ENCODE peak calls at places on chromosomes 16 and 17, in eight cellular contexts. One of them, this sample, is unnamed.

GRCh38 chr16:2841606-2842339 is 11.7 kb downstream of the ZG16B start:
- ATAC-seq in upper lobe of right lung: no peak
- ATAC-seq in activated CD4-positive, alpha-beta T cell treated with anti-CD3 and anti-CD28 coated beads for 36 hours: peak
- ATAC-seq in activated T-cell treated with anti-CD3 and anti-CD28 coated beads, Interleukin-2, amount 50 U/mL, for 72 hours: peak
- ATAC-seq in heart left ventricle: no peak
- ATAC-seq in CD4-positive, CD25-positive, alpha-beta regulatory T cell: no peak
- ATAC-seq in activated CD8-positive, alpha-beta T cell treated with anti-CD3 and anti-CD28 coated beads, Interleukin-2, amount 10 ng/mL, durations not matched to agents 7 days and 5 days: no peak
- ATAC-seq in right cardiac atrium: no peak
- ATAC-seq in this sample: no peak

GRCh38 chr16:82382521-82382920 is 212.5 kb upstream of the MPHOSPH6 start:
- ATAC-seq in CD4-positive, CD25-positive, alpha-beta regulatory T cell: no peak
- ATAC-seq in activated T-cell treated with anti-CD3 and anti-CD28 coated beads, Interleukin-2, amount 50 U/mL, for 72 hours: no peak
- ATAC-seq in activated CD8-positive, alpha-beta T cell treated with anti-CD3 and anti-CD28 coated beads, Interleukin-2, amount 10 ng/mL, durations not matched to agents 7 days and 5 days: no peak
- ATAC-seq in upper lobe of right lung: no peak
- ATAC-seq in right cardiac atrium: no peak
- ATAC-seq in activated CD4-positive, alpha-beta T cell treated with anti-CD3 and anti-CD28 coated beads for 36 hours: no peak
- ATAC-seq in heart left ventricle: no peak
- ATAC-seq in this sample: no peak

GRCh38 chr16:65842067-65842466 is 524.4 kb upstream of the CDH5 start:
- ATAC-seq in heart left ventricle: no peak
- ATAC-seq in CD4-positive, CD25-positive, alpha-beta regulatory T cell: no peak
- ATAC-seq in activated T-cell treated with anti-CD3 and anti-CD28 coated beads, Interleukin-2, amount 50 U/mL, for 72 hours: no peak
- ATAC-seq in upper lobe of right lung: no peak
- ATAC-seq in right cardiac atrium: no peak
- ATAC-seq in activated CD4-positive, alpha-beta T cell treated with anti-CD3 and anti-CD28 coated beads for 36 hours: no peak
- ATAC-seq in activated CD8-positive, alpha-beta T cell treated with anti-CD3 and anti-CD28 coated beads, Interleukin-2, amount 10 ng/mL, durations not matched to agents 7 days and 5 days: no peak
- ATAC-seq in this sample: no peak

GRCh38 chr16:12625068-12625467 is 178.6 kb downstream of the CPPED1 start:
- ATAC-seq in right cardiac atrium: no peak
- ATAC-seq in activated T-cell treated with anti-CD3 and anti-CD28 coated beads, Interleukin-2, amount 50 U/mL, for 72 hours: peak
- ATAC-seq in CD4-positive, CD25-positive, alpha-beta regulatory T cell: no peak
- ATAC-seq in activated CD4-positive, alpha-beta T cell treated with anti-CD3 and anti-CD28 coated beads for 36 hours: peak
- ATAC-seq in upper lobe of right lung: no peak
- ATAC-seq in activated CD8-positive, alpha-beta T cell treated with anti-CD3 and anti-CD28 coated beads, Interleukin-2, amount 10 ng/mL, durations not matched to agents 7 days and 5 days: no peak
- ATAC-seq in heart left ventricle: no peak
- ATAC-seq in this sample: no peak

GRCh38 chr17:64741038-64741641 is 79.0 kb upstream of the SMURF2 start:
- ATAC-seq in upper lobe of right lung: peak
- ATAC-seq in CD4-positive, CD25-positive, alpha-beta regulatory T cell: no peak
- ATAC-seq in right cardiac atrium: peak
- ATAC-seq in activated T-cell treated with anti-CD3 and anti-CD28 coated beads, Interleukin-2, amount 50 U/mL, for 72 hours: no peak
- ATAC-seq in activated CD8-positive, alpha-beta T cell treated with anti-CD3 and anti-CD28 coated beads, Interleukin-2, amount 10 ng/mL, durations not matched to agents 7 days and 5 days: no peak
- ATAC-seq in heart left ventricle: peak
- ATAC-seq in activated CD4-positive, alpha-beta T cell treated with anti-CD3 and anti-CD28 coated beads for 36 hours: no peak
- ATAC-seq in this sample: peak

GRCh38 chr16:71817690-71818089 is 9.1 kb upstream of the AP1G1 start:
- ATAC-seq in activated T-cell treated with anti-CD3 and anti-CD28 coated beads, Interleukin-2, amount 50 U/mL, for 72 hours: peak
- ATAC-seq in activated CD8-positive, alpha-beta T cell treated with anti-CD3 and anti-CD28 coated beads, Interleukin-2, amount 10 ng/mL, durations not matched to agents 7 days and 5 days: peak
- ATAC-seq in activated CD4-positive, alpha-beta T cell treated with anti-CD3 and anti-CD28 coated beads for 36 hours: peak
- ATAC-seq in upper lobe of right lung: no peak
- ATAC-seq in CD4-positive, CD25-positive, alpha-beta regulatory T cell: no peak
- ATAC-seq in right cardiac atrium: peak
- ATAC-seq in heart left ventricle: no peak
- ATAC-seq in this sample: peak

GRCh38 chr16:84380405-84380804 is 12.1 kb downstream of the ATP2C2 start:
- ATAC-seq in right cardiac atrium: no peak
- ATAC-seq in heart left ventricle: no peak
- ATAC-seq in activated CD8-positive, alpha-beta T cell treated with anti-CD3 and anti-CD28 coated beads, Interleukin-2, amount 10 ng/mL, durations not matched to agents 7 days and 5 days: peak
- ATAC-seq in activated CD4-positive, alpha-beta T cell treated with anti-CD3 and anti-CD28 coated beads for 36 hours: no peak
- ATAC-seq in CD4-positive, CD25-positive, alpha-beta regulatory T cell: peak
- ATAC-seq in activated T-cell treated with anti-CD3 and anti-CD28 coated beads, Interleukin-2, amount 50 U/mL, for 72 hours: no peak
- ATAC-seq in upper lobe of right lung: peak
- ATAC-seq in this sample: no peak

GRCh38 chr17:58278661-58279015 is 2.1 kb downstream of the MPO start:
- ATAC-seq in heart left ventricle: peak
- ATAC-seq in right cardiac atrium: peak
- ATAC-seq in activated T-cell treated with anti-CD3 and anti-CD28 coated beads, Interleukin-2, amount 50 U/mL, for 72 hours: no peak
- ATAC-seq in activated CD8-positive, alpha-beta T cell treated with anti-CD3 and anti-CD28 coated beads, Interleukin-2, amount 10 ng/mL, durations not matched to agents 7 days and 5 days: no peak
- ATAC-seq in CD4-positive, CD25-positive, alpha-beta regulatory T cell: no peak
- ATAC-seq in activated CD4-positive, alpha-beta T cell treated with anti-CD3 and anti-CD28 coated beads for 36 hours: no peak
- ATAC-seq in upper lobe of right lung: peak
- ATAC-seq in this sample: no peak

GRCh38 chr16:68548947-68549346 is 9.9 kb downstream of the ZFP90 start:
- ATAC-seq in CD4-positive, CD25-positive, alpha-beta regulatory T cell: peak
- ATAC-seq in activated CD8-positive, alpha-beta T cell treated with anti-CD3 and anti-CD28 coated beads, Interleukin-2, amount 10 ng/mL, durations not matched to agents 7 days and 5 days: peak
- ATAC-seq in heart left ventricle: no peak
- ATAC-seq in upper lobe of right lung: no peak
- ATAC-seq in right cardiac atrium: no peak
- ATAC-seq in activated CD4-positive, alpha-beta T cell treated with anti-CD3 and anti-CD28 coated beads for 36 hours: peak
- ATAC-seq in activated T-cell treated with anti-CD3 and anti-CD28 coated beads, Interleukin-2, amount 50 U/mL, for 72 hours: peak
- ATAC-seq in this sample: no peak

This sample was measured in SK-N-SH treated with all-trans-retinoic acid at 6 μM for 48 hours.